ENCODE peak calls at places on chromosomes 3 and 15, in four cellular contexts. I, Y, N and E are unnamed samples.

GRCh38 chr3:81891056-81891455 is 129.6 kb upstream of the GBE1 start:
- DNase-seq in Y (no peak), I (no peak), N (no peak), E (no peak)

GRCh38 chr3:136657526-136657925 is 94.7 kb downstream of the STAG1 start:
- DNase-seq in I (no peak), N (no peak), Y (no peak), E (no peak)

GRCh38 chr3:126855374-126855773 is 127.5 kb upstream of the PLXNA1 start:
- DNase-seq in Y (no peak), N (no peak), I (no peak), E (no peak)

GRCh38 chr3:171420667-171421066 is 39.5 kb downstream of the TNIK start:
- DNase-seq in Y (no peak), I (no peak), N (no peak), E (no peak)

GRCh38 chr3:129114455-129114854 is 7.1 kb downstream of the RAB43 start:
- DNase-seq in I (no peak), Y (no peak), N (no peak), E (no peak)

GRCh38 chr3:47315069-47315647 is 32.4 kb downstream of the KLHL18 start:
- DNase-seq in N (no peak), Y (no peak), I (peak), E (peak)

GRCh38 chr15:83210619-83211018 is 3.0 kb upstream of the HDGFL3 start:
- DNase-seq in N (peak), I (no peak), Y (no peak), E (peak)

GRCh38 chr15:67068724-67069400 is 3.5 kb downstream of the SMAD3 start:
- DNase-seq in N (peak), Y (no peak), I (peak), E (peak)

GRCh38 chr15:85354432-85354831 is 26.0 kb upstream of the AKAP13 start:
- DNase-seq in I (no peak), N (peak), Y (no peak), E (no peak)

GRCh38 chr3:99325407-99325806 is 313.0 kb upstream of the COL8A1 start:
- DNase-seq in Y (no peak), I (no peak), N (no peak), E (peak)

GRCh38 chr3:190108789-190109188 is 11.9 kb downstream of the P3H2 start:
- DNase-seq in N (no peak), Y (no peak), I (no peak), E (no peak)

GRCh38 chr3:62372621-62373041 is 719 bp downstream of the FEZF2 start:
- DNase-seq in I (no peak), Y (no peak), N (no peak), E (no peak)

GRCh38 chr15:67884514-67885225 is 44.8 kb upstream of the RNU6-1 start:
- DNase-seq in I (peak), N (no peak), Y (peak), E (no peak)

GRCh38 chr15:64246364-64247189 is 83.8 kb upstream of the PPIB start:
- DNase-seq in N (peak), I (peak), Y (peak), E (peak)

GRCh38 chr3:20104167-20104661 is 64.0 kb downstream of the KAT2B start:
- DNase-seq in Y (peak), N (no peak), I (peak), E (peak)

GRCh38 chr3:89107461-89108035 is at the start of gene EPHA3:
- DNase-seq in Y (no peak), N (no peak), I (peak), E (peak)

GRCh38 chr15:44554934-44555723 is 18.2 kb downstream of the EIF3J start:
- DNase-seq in I (no peak), Y (no peak), N (no peak), E (peak)

GRCh38 chr3:22358334-22358733 is 607.3 kb upstream of the ZNF385D start:
- DNase-seq in N (no peak), I (no peak), Y (no peak), E (no peak)

GRCh38 chr15:86275361-86275760 is 195.7 kb downstream of the AGBL1 start:
- DNase-seq in I (no peak), Y (no peak), N (no peak), E (no peak)

GRCh38 chr15:89893027-89893426 is 767 bp downstream of the AP3S2 start:
- DNase-seq in N (no peak), Y (no peak), I (peak), E (peak)